ENCODE peak calls at places on chromosomes 1 and 21, in ten cellular contexts. F is thoracic aorta; M is stimulated activated CD8-positive, alpha-beta memory T cell treated with anti-CD3 and anti-CD28 coated beads, Interleukin-15, amount 100 ng/mL, for 1 hour; Q is PC-3; B is EL; G is AG10803; K is fibroblast of mammary gland; A is dorsolateral prefrontal cortex; V is AG04450; C is ELR. X is an unnamed sample.

GRCh38 chr1:52180176-52180575 is 38.3 kb downstream of the ZFYVE9 start:
- DNase-seq in F (no peak), M (no peak), Q (no peak), B (no peak), G (no peak), K (no peak), A (no peak), V (no peak), C (no peak), X (no peak)

GRCh38 chr1:186079084-186079684 is 295.9 kb downstream of the TPR start:
- DNase-seq in F (no peak), M (no peak), Q (peak; percentile 30), B (no peak), G (no peak), K (no peak), A (no peak), V (no peak), C (no peak), X (no peak)

GRCh38 chr1:178869114-178869697 is 1.7 kb downstream of the ANGPTL1 start:
- DNase-seq in F (no peak), M (no peak), Q (no peak), B (peak; percentile 37), G (peak; percentile 71), K (peak; percentile 74), A (no peak), V (no peak), C (peak; percentile 28), X (no peak)

GRCh38 chr1:30029677-30030076 is 693.7 kb downstream of the MATN1 start:
- DNase-seq in F (no peak), M (no peak), Q (no peak), B (no peak), G (no peak), K (no peak), A (no peak), V (no peak), C (no peak), X (no peak)

GRCh38 chr1:28417441-28418277 is 48.1 kb downstream of the PHACTR4 start:
- DNase-seq in F (no peak), M (no peak), Q (peak; percentile 63), B (peak; percentile 79), G (peak; percentile 66), K (peak; percentile 74), A (no peak), V (no peak), C (peak; percentile 71), X (peak; percentile 8)

GRCh38 chr1:211928222-211928856 is 97.8 kb upstream of the LPGAT1 start:
- DNase-seq in F (no peak), M (no peak), Q (peak; percentile 76), B (no peak), G (no peak), K (no peak), A (no peak), V (no peak), C (no peak), X (no peak)

GRCh38 chr1:244273262-244273844 is 178.4 kb downstream of the ADSS2 start:
- DNase-seq in F (no peak), M (no peak), Q (no peak), B (no peak), G (no peak), K (no peak), A (no peak), V (no peak), C (no peak), X (no peak)

GRCh38 chr1:98201640-98202039 is 280.8 kb upstream of the DPYD start:
- DNase-seq in F (no peak), M (no peak), Q (no peak), B (peak; percentile 78), G (peak; percentile 75), K (peak; percentile 38), A (no peak), V (peak; percentile 53), C (peak; percentile 61), X (no peak)

GRCh38 chr1:183562701-183563100 is 27.6 kb downstream of the NCF2 start:
- DNase-seq in F (no peak), M (no peak), Q (no peak), B (no peak), G (no peak), K (no peak), A (no peak), V (no peak), C (no peak), X (no peak)

GRCh38 chr1:221888801-221889200 is 146.9 kb upstream of the DUSP10 start:
- DNase-seq in F (no peak), M (no peak), Q (no peak), B (no peak), G (peak; percentile 2), K (no peak), A (no peak), V (no peak), C (no peak), X (no peak)

GRCh38 chr21:45080639-45081414 is 6.4 kb downstream of the ADARB1 start:
- DNase-seq in F (no peak), M (no peak), Q (peak; percentile 33), B (peak; percentile 79), G (peak; percentile 59), K (peak; percentile 41), A (no peak), V (peak; percentile 15), C (peak; percentile 80), X (no peak)

GRCh38 chr1:81681570-81681969 is 119.2 kb upstream of the ADGRL2 start:
- DNase-seq in F (no peak), M (no peak), Q (peak; percentile 87), B (peak; percentile 50), G (peak; percentile 62), K (peak; percentile 53), A (no peak), V (no peak), C (peak; percentile 64), X (no peak)

GRCh38 chr21:20443558-20444155 is 554.6 kb upstream of the NCAM2 start:
- DNase-seq in F (no peak), M (no peak), Q (peak; percentile 61), B (no peak), G (no peak), K (no peak), A (no peak), V (no peak), C (peak; percentile 7), X (peak; percentile 4)

GRCh38 chr1:31617917-31618746 is 643 bp downstream of the HCRTR1 start:
- DNase-seq in F (no peak), M (peak; percentile 23), Q (peak; percentile 54), B (peak; percentile 47), G (no peak), K (peak; percentile 17), A (no peak), V (no peak), C (peak; percentile 61), X (peak; percentile 26)

GRCh38 chr1:236381565-236382158 is 12.4 kb upstream of the EDARADD start:
- DNase-seq in F (no peak), M (no peak), Q (no peak), B (no peak), G (no peak), K (no peak), A (no peak), V (no peak), C (no peak), X (no peak)

GRCh38 chr1:89519779-89520358 is 4.8 kb upstream of the LRRC8B start:
- DNase-seq in F (no peak), M (no peak), Q (peak; percentile 66), B (peak; percentile 22), G (peak; percentile 25), K (peak; percentile 66), A (no peak), V (no peak), C (peak; percentile 54), X (peak; percentile 23)

GRCh38 chr1:208834346-208835081 is 590.3 kb upstream of the PLXNA2 start:
- DNase-seq in F (no peak), M (no peak), Q (no peak), B (peak; percentile 25), G (peak; percentile 64), K (no peak), A (no peak), V (no peak), C (peak; percentile 7), X (no peak)